ENCODE peak calls at places on chromosomes 4 and X, in four cellular contexts. E, N, F and V are unnamed samples.

GRCh38 chr4:177239878-177240277 is 69.8 kb upstream of the NEIL3 start:
- DNase-seq in F (no peak), N (no peak), E (no peak), V (no peak)

GRCh38 chr4:169410839-169411770 is 140.3 kb upstream of the SH3RF1 start:
- DNase-seq in F (no peak), N (no peak), E (no peak), V (no peak)

GRCh38 chrX:3448563-3448962 is 102.1 kb upstream of the MXRA5 start:
- DNase-seq in E (no peak), F (no peak), N (no peak), V (no peak)

GRCh38 chr4:88690355-88690754 is 7.3 kb downstream of the NAP1L5 start:
- DNase-seq in N (no peak), F (no peak), E (no peak), V (no peak)

GRCh38 chrX:123851010-123851409 is 8.8 kb upstream of the XIAP start:
- DNase-seq in F (no peak), N (no peak), E (no peak), V (no peak)

GRCh38 chr4:89657931-89658700 is 178.8 kb downstream of the SNCA start:
- DNase-seq in N (no peak), F (peak; percentile 28), E (no peak), V (peak; percentile 28)

GRCh38 chrX:25548806-25549205 is 533.0 kb upstream of the ARX start:
- DNase-seq in N (no peak), E (no peak), F (no peak), V (no peak)

GRCh38 chrX:18890724-18891560 is 93.0 kb downstream of the PHKA2 start:
- DNase-seq in N (no peak), E (no peak), F (no peak), V (no peak)

GRCh38 chrX:39152106-39152649 is 350.9 kb downstream of the MID1IP1 start:
- DNase-seq in E (peak; percentile 70), F (no peak), N (no peak), V (no peak)

GRCh38 chr4:33878710-33879109 is 2365.6 kb downstream of the ARAP2 start:
- DNase-seq in E (no peak), F (no peak), N (no peak), V (no peak)

GRCh38 chr4:174532479-174532878 is 10.2 kb upstream of the HPGD start:
- DNase-seq in N (no peak), E (no peak), F (no peak), V (no peak)

GRCh38 chrX:151765026-151765425 is 30.5 kb downstream of the CNGA2 start:
- DNase-seq in N (no peak), F (no peak), E (no peak), V (no peak)

GRCh38 chr4:156193800-156194199 is 240.1 kb upstream of the CTSO start:
- DNase-seq in N (no peak), E (no peak), F (no peak), V (no peak)

GRCh38 chr4:6942238-6942800 is 32.7 kb downstream of the TBC1D14 start:
- DNase-seq in F (no peak), E (peak; percentile 57), N (no peak), V (peak; percentile 32)

GRCh38 chrX:20412871-20413486 is 146.3 kb upstream of the RPS6KA3 start:
- DNase-seq in E (no peak), N (no peak), F (no peak), V (no peak)

GRCh38 chr4:174324725-174325124 is 41.0 kb downstream of the CEP44 start:
- DNase-seq in E (no peak), N (no peak), F (no peak), V (no peak)

GRCh38 chrX:8520791-8521190 is 56.2 kb downstream of the VCX3B start:
- DNase-seq in N (no peak), E (no peak), F (no peak), V (no peak)

GRCh38 chr4:56655627-56656345 is 25.3 kb downstream of the HOPX start:
- DNase-seq in F (no peak), E (no peak), N (no peak), V (no peak)

GRCh38 chrX:16465081-16465876 is 184.7 kb upstream of the S100G start:
- DNase-seq in F (no peak), E (no peak), N (no peak), V (no peak)

GRCh38 chr4:98626350-98626749 is 32.1 kb downstream of the TSPAN5 start:
- DNase-seq in N (peak; percentile 31), F (no peak), E (no peak), V (peak; percentile 92)

GRCh38 chr4:27407616-27408015 is 547.0 kb downstream of the STIM2 start:
- DNase-seq in N (no peak), E (no peak), F (no peak), V (no peak)

GRCh38 chrX:19072372-19072771 is 49.9 kb downstream of the ADGRG2 start:
- DNase-seq in E (no peak), N (no peak), F (peak; percentile 34), V (no peak)

GRCh38 chrX:66635360-66635759 is 3.5 kb downstream of the EDA2R start:
- DNase-seq in F (no peak), E (no peak), N (no peak), V (no peak)

GRCh38 chrX:3377560-3377959 is 31.1 kb upstream of the MXRA5 start:
- DNase-seq in E (no peak), F (no peak), N (no peak), V (no peak)

GRCh38 chrX:131227608-131228007 is 61.5 kb downstream of the IGSF1 start:
- DNase-seq in N (no peak), F (no peak), E (no peak), V (no peak)

GRCh38 chrX:45986971-45987370 is 558.2 kb downstream of the ZNF674 start:
- DNase-seq in N (no peak), E (no peak), F (no peak), V (no peak)

GRCh38 chr4:126719803-126720202 is 913.0 kb upstream of the INTU start:
- DNase-seq in N (no peak), E (no peak), F (no peak), V (no peak)

GRCh38 chrX:2707334-2707760 is 16.3 kb downstream of the CD99 start:
- DNase-seq in E (no peak), F (peak; percentile 84), N (peak; percentile 39), V (peak; percentile 64)

GRCh38 chr4:2304877-2305561 is 43.1 kb upstream of the MXD4 start:
- DNase-seq in N (no peak), F (no peak), E (no peak), V (no peak)

GRCh38 chrX:18351774-18352173 is 2.7 kb downstream of the SCML2 start:
- DNase-seq in E (no peak), N (no peak), F (no peak), V (no peak)

GRCh38 chrX:135340827-135341226 is 31.5 kb downstream of the ETDC start:
- DNase-seq in F (no peak), E (no peak), N (no peak), V (no peak)

GRCh38 chr4:61468091-61468720 is 268.1 kb downstream of the ADGRL3 start:
- DNase-seq in E (no peak), F (no peak), N (no peak), V (no peak)

GRCh38 chr4:107780665-107781064 is 44.1 kb upstream of the SGMS2 start:
- DNase-seq in E (no peak), F (no peak), N (no peak), V (peak; percentile 39)

GRCh38 chr4:93416337-93417102 is 412.0 kb upstream of the ATOH1 start:
- DNase-seq in E (no peak), F (no peak), N (no peak), V (no peak)

GRCh38 chr4:113499696-113500095 is 261.8 kb downstream of the CAMK2D start:
- DNase-seq in E (no peak), N (no peak), F (peak; percentile 35), V (no peak)

GRCh38 chr4:107312366-107312765 is 276.3 kb upstream of the DKK2 start:
- DNase-seq in F (no peak), N (no peak), E (no peak), V (no peak)

GRCh38 chr4:52726821-52727580 is 24.2 kb downstream of the ERVMER34-1 start:
- DNase-seq in N (no peak), F (no peak), E (no peak), V (no peak)

GRCh38 chr4:93748943-93749342 is 79.6 kb upstream of the ATOH1 start:
- DNase-seq in N (no peak), E (no peak), F (no peak), V (no peak)

GRCh38 chrX:49230500-49231232 is 2.5 kb downstream of the CACNA1F start:
- DNase-seq in N (no peak), E (peak; percentile 88), F (peak; percentile 9), V (no peak)
- TF ChIP-seq FOSL1 in N (no peak), E (no peak), F (no peak), V (no peak)

GRCh38 chrX:107704181-107704580 is 71.4 kb downstream of the TSC22D3 start:
- DNase-seq in E (no peak), N (no peak), F (no peak), V (no peak)

GRCh38 chrX:107701493-107702121 is 73.3 kb downstream of the PRPS1 start:
- DNase-seq in N (no peak), F (no peak), E (no peak), V (no peak)

GRCh38 chrX:107700802-107701201 is 72.5 kb downstream of the PRPS1 start:
- DNase-seq in E (no peak), F (no peak), N (no peak), V (no peak)

GRCh38 chrX:107699611-107700010 is 71.3 kb downstream of the PRPS1 start:
- DNase-seq in E (no peak), F (no peak), N (no peak), V (no peak)

DNA sequence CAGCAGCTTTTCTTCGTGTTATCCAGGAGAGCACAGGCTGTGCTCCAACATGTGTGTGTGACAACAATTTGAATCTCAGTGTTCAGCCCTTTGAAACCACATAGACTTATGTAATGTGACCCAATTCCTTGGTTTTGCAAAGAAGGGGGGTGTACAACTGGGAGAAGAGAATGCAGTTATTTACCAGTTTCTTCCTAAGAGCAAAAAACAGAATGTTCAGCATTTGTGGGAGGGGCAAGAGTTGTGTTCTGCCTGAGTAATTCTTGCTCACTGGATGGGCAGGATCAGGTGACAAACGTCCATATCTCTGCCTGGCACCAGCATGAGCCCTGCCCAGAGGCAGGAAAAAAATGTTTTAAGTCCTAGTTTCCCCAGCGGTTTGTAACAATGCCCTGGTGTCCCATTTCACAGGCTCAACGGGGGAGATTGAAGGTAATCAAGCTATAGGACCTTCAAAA is 72.0 kb downstream of the PRPS1 start:
- DNase-seq in F (no peak), E (no peak), N (no peak), V (no peak)
- TF ChIP-seq FOSL1 in F (no peak), E (no peak), N (no peak), V (no peak)

GRCh38 chr4:77861500-77861899 is 1.1 kb upstream of the MRPL1 start:
- DNase-seq in E (no peak), N (no peak), F (peak; percentile 3), V (no peak)
- TF ChIP-seq FOSL1 in E (no peak), N (no peak), F (no peak), V (no peak)

DNA sequence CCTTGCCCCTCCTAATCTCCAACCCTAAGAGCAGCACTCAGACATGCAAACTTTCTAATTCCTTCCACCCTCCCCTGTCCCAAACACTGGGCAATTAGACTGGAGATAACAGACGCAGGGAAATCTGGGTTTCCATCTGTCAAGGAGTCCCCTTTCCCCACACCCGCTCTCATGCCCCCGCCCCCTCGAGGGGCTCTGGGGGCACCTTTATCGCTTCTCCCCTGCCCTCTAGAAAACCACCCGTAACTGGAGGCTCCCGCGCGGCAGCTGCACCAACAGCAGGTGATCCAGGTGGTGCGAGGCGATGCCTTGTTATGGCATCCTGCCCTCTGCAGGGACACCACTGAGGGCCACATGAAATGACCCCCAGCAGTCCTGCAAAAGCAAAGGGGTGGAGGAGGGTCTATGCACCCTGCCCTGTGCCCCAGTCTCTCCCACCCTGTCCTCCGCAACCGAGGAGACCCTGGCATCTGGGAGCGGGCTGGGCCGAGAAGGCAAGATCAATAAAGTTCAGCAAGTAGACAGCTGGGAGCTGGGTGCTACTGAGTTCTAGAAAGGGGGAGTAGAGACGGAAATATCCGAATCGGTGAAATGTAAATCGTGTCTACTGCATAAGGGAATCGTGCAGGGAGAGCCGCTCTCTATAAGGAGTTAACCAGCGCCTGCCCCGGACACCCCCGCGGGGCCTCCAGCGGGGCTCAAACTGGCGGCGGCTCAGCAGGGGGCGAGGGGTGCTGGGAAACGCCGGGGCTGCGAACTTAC is 1.6 kb downstream of the KCTD8 start:
- DNase-seq in F (no peak), N (no peak), E (no peak), V (no peak)
- TF ChIP-seq FOSL1 in F (no peak), N (no peak), E (no peak), V (no peak)